ENCODE peak calls at places on chromosomes 7 and 10, in five cellular contexts. One of them, this sample, is unnamed.

GRCh38 chr7:4233146-4233545 is 448.9 kb upstream of the FOXK1 start:
- DNase-seq in testis: no peak
- DNase-seq in COR-L47: no peak
- DNase-seq in A549: no peak
- DNase-seq in epithelial cell of esophagus: no peak
- DNase-seq in this sample: no peak

GRCh38 chr10:79435271-79436065 is 10.0 kb downstream of the ZCCHC24 start:
- DNase-seq in testis: no peak
- DNase-seq in COR-L47: no peak
- DNase-seq in A549: no peak
- DNase-seq in epithelial cell of esophagus: no peak
- DNase-seq in this sample: no peak

GRCh38 chr10:115947104-115947503 is 325.9 kb downstream of the GFRA1 start:
- DNase-seq in testis: no peak
- DNase-seq in COR-L47: no peak
- DNase-seq in A549: peak
- DNase-seq in epithelial cell of esophagus: no peak
- DNase-seq in this sample: no peak

GRCh38 chr10:58457761-58458616 is 54.7 kb upstream of the BICC1 start:
- DNase-seq in testis: no peak
- DNase-seq in COR-L47: no peak
- DNase-seq in A549: no peak
- DNase-seq in epithelial cell of esophagus: peak
- DNase-seq in this sample: no peak

GRCh38 chr7:33108591-33108930 is 643 bp downstream of the RP9 start:
- DNase-seq in testis: peak
- DNase-seq in COR-L47: no peak
- DNase-seq in A549: no peak
- DNase-seq in epithelial cell of esophagus: peak
- DNase-seq in this sample: no peak

GRCh38 chr10:123742751-123743440 is 76.7 kb downstream of the GPR26 start:
- DNase-seq in testis: no peak
- DNase-seq in COR-L47: no peak
- DNase-seq in A549: no peak
- DNase-seq in epithelial cell of esophagus: no peak
- DNase-seq in this sample: no peak

GRCh38 chr7:10128748-10129147 is 844.9 kb upstream of the PHF14 start:
- DNase-seq in testis: peak
- DNase-seq in COR-L47: peak
- DNase-seq in A549: no peak
- DNase-seq in epithelial cell of esophagus: no peak
- DNase-seq in this sample: no peak

GRCh38 chr7:69126896-69127479 is 471.3 kb upstream of the AUTS2 start:
- DNase-seq in testis: no peak
- DNase-seq in COR-L47: no peak
- DNase-seq in A549: no peak
- DNase-seq in epithelial cell of esophagus: no peak
- DNase-seq in this sample: no peak

GRCh38 chr7:73573791-73574190 is 4.6 kb downstream of the TBL2 start:
- DNase-seq in testis: no peak
- DNase-seq in COR-L47: no peak
- DNase-seq in A549: no peak
- DNase-seq in epithelial cell of esophagus: no peak
- DNase-seq in this sample: no peak

GRCh38 chr10:109308971-109309370 is 614.3 kb downstream of the XPNPEP1 start:
- DNase-seq in testis: no peak
- DNase-seq in COR-L47: no peak
- DNase-seq in A549: no peak
- DNase-seq in epithelial cell of esophagus: no peak
- DNase-seq in this sample: no peak

GRCh38 chr10:70477661-70478162 is 855 bp upstream of the PALD1 start:
- DNase-seq in testis: peak
- DNase-seq in COR-L47: no peak
- DNase-seq in A549: peak
- DNase-seq in epithelial cell of esophagus: peak
- DNase-seq in this sample: no peak

GRCh38 chr7:39510738-39511372 is 55.3 kb upstream of the YAE1 start:
- DNase-seq in testis: no peak
- DNase-seq in COR-L47: no peak
- DNase-seq in A549: no peak
- DNase-seq in epithelial cell of esophagus: peak
- DNase-seq in this sample: no peak

GRCh38 chr10:8312861-8313260 is 258.4 kb downstream of the GATA3 start:
- DNase-seq in testis: no peak
- DNase-seq in COR-L47: no peak
- DNase-seq in A549: no peak
- DNase-seq in epithelial cell of esophagus: peak
- DNase-seq in this sample: peak

GRCh38 chr10:120012566-120012965 is 120.0 kb downstream of the SEC23IP start:
- DNase-seq in testis: no peak
- DNase-seq in COR-L47: no peak
- DNase-seq in A549: no peak
- DNase-seq in epithelial cell of esophagus: peak
- DNase-seq in this sample: no peak

GRCh38 chr7:34067406-34067805 is 162.1 kb downstream of the BMPER start:
- DNase-seq in testis: no peak
- DNase-seq in COR-L47: no peak
- DNase-seq in A549: no peak
- DNase-seq in epithelial cell of esophagus: no peak
- DNase-seq in this sample: no peak

GRCh38 chr10:106440767-106441166 is 723.7 kb downstream of the SORCS1 start:
- DNase-seq in testis: no peak
- DNase-seq in COR-L47: no peak
- DNase-seq in A549: no peak
- DNase-seq in epithelial cell of esophagus: peak
- DNase-seq in this sample: no peak

GRCh38 chr7:134651991-134652390 is 5.3 kb downstream of the BPGM start:
- DNase-seq in testis: no peak
- DNase-seq in COR-L47: no peak
- DNase-seq in A549: no peak
- DNase-seq in epithelial cell of esophagus: no peak
- DNase-seq in this sample: no peak

GRCh38 chr7:47371733-47372368 is 210.1 kb downstream of the TNS3 start:
- DNase-seq in testis: peak
- DNase-seq in COR-L47: peak
- DNase-seq in A549: peak
- DNase-seq in epithelial cell of esophagus: peak
- DNase-seq in this sample: peak

GRCh38 chr10:20616918-20617801 is 280.0 kb downstream of the NEBL start:
- DNase-seq in testis: no peak
- DNase-seq in COR-L47: no peak
- DNase-seq in A549: no peak
- DNase-seq in epithelial cell of esophagus: no peak
- DNase-seq in this sample: no peak

GRCh38 chr7:132049462-132050304 is 493.3 kb upstream of the PODXL start:
- DNase-seq in testis: peak
- DNase-seq in COR-L47: no peak
- DNase-seq in A549: peak
- DNase-seq in epithelial cell of esophagus: peak
- DNase-seq in this sample: peak

GRCh38 chr10:127418536-127419168 is 130.5 kb upstream of the NPS start:
- DNase-seq in testis: peak
- DNase-seq in COR-L47: no peak
- DNase-seq in A549: no peak
- DNase-seq in epithelial cell of esophagus: no peak
- DNase-seq in this sample: no peak

GRCh38 chr10:30510932-30511700 is 77.1 kb downstream of the MAP3K8 start:
- DNase-seq in testis: no peak
- DNase-seq in COR-L47: no peak
- DNase-seq in A549: no peak
- DNase-seq in epithelial cell of esophagus: no peak
- DNase-seq in this sample: no peak

GRCh38 chr7:191105-192034 is 1.0 kb upstream of the FAM20C start:
- DNase-seq in testis: peak
- DNase-seq in COR-L47: peak
- DNase-seq in A549: peak
- DNase-seq in epithelial cell of esophagus: peak
- DNase-seq in this sample: peak

GRCh38 chr7:130332259-130333053 is 12.2 kb upstream of the CPA5 start:
- DNase-seq in testis: no peak
- DNase-seq in COR-L47: no peak
- DNase-seq in A549: no peak
- DNase-seq in epithelial cell of esophagus: peak
- DNase-seq in this sample: no peak

GRCh38 chr10:80509403-80510161 is 28.1 kb upstream of the SH2D4B start:
- DNase-seq in testis: no peak
- DNase-seq in COR-L47: no peak
- DNase-seq in A549: peak
- DNase-seq in epithelial cell of esophagus: peak
- DNase-seq in this sample: no peak

GRCh38 chr7:1425292-1426136 is 33.8 kb downstream of the MICALL2 start:
- DNase-seq in testis: peak
- DNase-seq in COR-L47: no peak
- DNase-seq in A549: no peak
- DNase-seq in epithelial cell of esophagus: no peak
- DNase-seq in this sample: no peak

GRCh38 chr7:90920336-90920735 is 324.2 kb downstream of the CDK14 start:
- DNase-seq in testis: no peak
- DNase-seq in COR-L47: no peak
- DNase-seq in A549: no peak
- DNase-seq in epithelial cell of esophagus: peak
- DNase-seq in this sample: no peak

GRCh38 chr7:73612598-73613269 is 11.6 kb downstream of the MLXIPL start:
- DNase-seq in testis: peak
- DNase-seq in COR-L47: peak
- DNase-seq in A549: peak
- DNase-seq in epithelial cell of esophagus: peak
- DNase-seq in this sample: no peak

GRCh38 chr7:45400680-45401079 is 173.5 kb upstream of the ADCY1 start:
- DNase-seq in testis: no peak
- DNase-seq in COR-L47: no peak
- DNase-seq in A549: no peak
- DNase-seq in epithelial cell of esophagus: no peak
- DNase-seq in this sample: no peak

GRCh38 chr10:99461230-99461629 is 30.8 kb upstream of the GOT1 start:
- DNase-seq in testis: no peak
- DNase-seq in COR-L47: no peak
- DNase-seq in A549: peak
- DNase-seq in epithelial cell of esophagus: peak
- DNase-seq in this sample: no peak

This sample was measured in NCI-H1092.